ENCODE peak calls at places on chromosomes 5 and 9, in four cellular contexts. M is tibial nerve, S is AG04450, L is Caco-2. V is an unnamed sample.
A peak's percentile ranks its signal among the peaks of the same experiment; 100 is the strongest.

GRCh38 chr5:150774145-150774544 is 4.4 kb upstream of the SMIM3 start:
- DNase-seq in S (no peak), M (no peak), L (no peak), V (no peak)

GRCh38 chr5:111697215-111697614 is 59.8 kb downstream of the NREP start:
- DNase-seq in L (no peak), M (no peak), S (no peak), V (no peak)

GRCh38 chr9:75552941-75553340 is 337.5 kb upstream of the PCSK5 start:
- DNase-seq in M (no peak), S (no peak), L (no peak), V (no peak)

GRCh38 chr9:70043689-70044449 is at the start of gene MAMDC2:
- DNase-seq in S (no peak), L (no peak), M (peak; percentile 51), V (no peak)

GRCh38 chr5:160233215-160233614 is 3.9 kb downstream of the FABP6 start:
- DNase-seq in L (no peak), M (no peak), S (no peak), V (no peak)

GRCh38 chr5:103744159-103744558 is 181.6 kb upstream of the NUDT12 start:
- DNase-seq in S (peak; percentile 2), M (no peak), L (no peak), V (no peak)

GRCh38 chr5:124519396-124519795 is 227.0 kb downstream of the ZNF608 start:
- DNase-seq in L (no peak), M (no peak), S (peak; percentile 51), V (no peak)

GRCh38 chr9:97600531-97601227 is 32.5 kb downstream of the TSTD2 start:
- DNase-seq in S (no peak), L (no peak), M (no peak), V (no peak)

GRCh38 chr5:43051668-43052067 is 11.5 kb upstream of the ANXA2R start:
- DNase-seq in L (no peak), S (no peak), M (no peak), V (no peak)

GRCh38 chr5:172064766-172065165 is 58.3 kb upstream of the FBXW11 start:
- DNase-seq in L (no peak), M (no peak), S (no peak), V (no peak)

GRCh38 chr9:36986548-36987408 is 47.3 kb downstream of the PAX5 start:
- DNase-seq in S (no peak), M (no peak), L (no peak), V (no peak)

GRCh38 chr9:134405527-134405926 is 79.3 kb downstream of the RXRA start:
- DNase-seq in S (no peak), L (no peak), M (no peak), V (no peak)

GRCh38 chr5:172800088-172800551 is 29.1 kb upstream of the DUSP1 start:
- DNase-seq in M (peak; percentile 38), S (peak; percentile 88), L (no peak), V (no peak)

GRCh38 chr9:12817702-12818101 is 42.9 kb downstream of the LURAP1L start:
- DNase-seq in S (no peak), M (peak; percentile 12), L (no peak), V (peak; percentile 76)

GRCh38 chr5:56327810-56328209 is 94.7 kb upstream of the ANKRD55 start:
- DNase-seq in M (no peak), S (no peak), L (no peak), V (no peak)

GRCh38 chr9:3455088-3455487 is 70.7 kb downstream of the RFX3 start:
- DNase-seq in M (no peak), S (no peak), L (no peak), V (no peak)

GRCh38 chr5:84696651-84697050 is 312.0 kb upstream of the EDIL3 start:
- DNase-seq in S (peak; percentile 0), L (no peak), M (no peak), V (no peak)

GRCh38 chr9:21872696-21873095 is 70.3 kb downstream of the MTAP start:
- DNase-seq in L (no peak), M (no peak), S (no peak), V (no peak)

GRCh38 chr9:124004608-124005007 is 7.0 kb upstream of the LHX2 start:
- DNase-seq in M (no peak), S (no peak), L (no peak), V (no peak)

GRCh38 chr5:127988149-127988755 is 95.3 kb upstream of the SLC12A2 start:
- DNase-seq in M (no peak), L (no peak), S (peak; percentile 87), V (peak; percentile 10)

GRCh38 chr9:107439991-107440456 is 49.5 kb downstream of the KLF4 start:
- DNase-seq in S (no peak), L (peak; percentile 53), M (no peak), V (no peak)

GRCh38 chr5:91028518-91028956 is 354.6 kb downstream of the ARRDC3 start:
- DNase-seq in M (no peak), L (peak; percentile 32), S (no peak), V (peak; percentile 73)

GRCh38 chr5:78509145-78509865 is 139.3 kb downstream of the LHFPL2 start:
- DNase-seq in L (no peak), S (no peak), M (no peak), V (no peak)

GRCh38 chr5:53160895-53161294 is 51.3 kb upstream of the MOCS2 start:
- DNase-seq in L (no peak), M (no peak), S (no peak), V (no peak)

GRCh38 chr5:68068204-68068603 is 147.4 kb upstream of the PIK3R1 start:
- DNase-seq in L (no peak), S (no peak), M (no peak), V (no peak)

GRCh38 chr5:172725785-172726184 is 45.2 kb downstream of the DUSP1 start:
- DNase-seq in L (no peak), M (no peak), S (no peak), V (no peak)

GRCh38 chr9:13524245-13524644 is 244.8 kb upstream of the MPDZ start:
- DNase-seq in L (no peak), M (no peak), S (no peak), V (no peak)

GRCh38 chr5:150549735-150550134 is 41.8 kb downstream of the NDST1 start:
- DNase-seq in M (no peak), L (no peak), S (no peak), V (no peak)

GRCh38 chr9:98347642-98348041 is 92.2 kb upstream of the TBC1D2 start:
- DNase-seq in S (no peak), L (no peak), M (no peak), V (no peak)

GRCh38 chr5:149519624-149520023 is 31.6 kb downstream of the CSNK1A1 start:
- DNase-seq in M (no peak), S (no peak), L (no peak), V (no peak)

GRCh38 chr5:180171568-180172094 is 37.4 kb downstream of the RASGEF1C start:
- DNase-seq in M (no peak), L (no peak), S (no peak), V (no peak)

GRCh38 chr5:79753087-79753486 is 63.5 kb downstream of the CMYA5 start:
- DNase-seq in L (no peak), S (no peak), M (no peak), V (no peak)

GRCh38 chr9:123070210-123070609 is 36.7 kb downstream of the GPR21 start:
- DNase-seq in S (no peak), M (no peak), L (no peak), V (no peak)

GRCh38 chr9:20513126-20513913 is 109.0 kb downstream of the MLLT3 start:
- DNase-seq in M (no peak), L (no peak), S (no peak), V (no peak)

DNA sequence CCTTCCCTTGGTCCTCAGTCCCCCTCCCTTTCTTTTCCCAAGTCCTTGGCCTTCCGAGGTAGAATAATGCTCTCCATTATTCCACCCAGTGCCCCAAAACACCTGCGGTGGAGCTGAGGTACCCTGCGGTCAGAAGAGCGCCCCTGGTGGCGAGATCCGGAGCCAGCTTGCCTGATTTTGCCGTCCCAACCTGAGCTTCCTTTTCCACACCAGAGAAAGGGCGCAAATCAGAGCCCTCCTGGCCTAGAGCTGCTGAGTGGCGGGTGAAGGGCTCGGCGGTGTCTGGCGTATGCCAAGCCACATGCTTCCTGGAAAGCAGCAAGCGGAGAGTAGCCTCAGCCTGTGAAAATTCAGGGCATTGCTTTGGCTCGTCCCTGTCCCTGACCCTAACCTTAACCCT is 21.1 kb upstream of the CARTPT start:
- DNase-seq in S (no peak), M (no peak), L (no peak), V (peak; percentile 7)
- TF ChIP-seq CTCF in S (peak; percentile 45), M (no peak), L (peak; percentile 42), V (peak; percentile 61)

GRCh38 chr5:139272471-139273321 is 20.8 kb upstream of the MATR3 start:
- DNase-seq in S (no peak), M (no peak), L (no peak), V (peak; percentile 73)

GRCh38 chr5:139271201-139272027 is 22.1 kb upstream of the MATR3 start:
- DNase-seq in L (no peak), M (no peak), S (peak; percentile 82), V (peak; percentile 74)

GRCh38 chr5:139273322-139273571 is 20.3 kb upstream of the MATR3 start:
- DNase-seq in S (no peak), M (no peak), L (no peak), V (peak; percentile 51)

GRCh38 chr5:139275536-139276297 is 17.8 kb upstream of the MATR3 start:
- DNase-seq in S (no peak), M (no peak), L (no peak), V (peak; percentile 30)

DNA sequence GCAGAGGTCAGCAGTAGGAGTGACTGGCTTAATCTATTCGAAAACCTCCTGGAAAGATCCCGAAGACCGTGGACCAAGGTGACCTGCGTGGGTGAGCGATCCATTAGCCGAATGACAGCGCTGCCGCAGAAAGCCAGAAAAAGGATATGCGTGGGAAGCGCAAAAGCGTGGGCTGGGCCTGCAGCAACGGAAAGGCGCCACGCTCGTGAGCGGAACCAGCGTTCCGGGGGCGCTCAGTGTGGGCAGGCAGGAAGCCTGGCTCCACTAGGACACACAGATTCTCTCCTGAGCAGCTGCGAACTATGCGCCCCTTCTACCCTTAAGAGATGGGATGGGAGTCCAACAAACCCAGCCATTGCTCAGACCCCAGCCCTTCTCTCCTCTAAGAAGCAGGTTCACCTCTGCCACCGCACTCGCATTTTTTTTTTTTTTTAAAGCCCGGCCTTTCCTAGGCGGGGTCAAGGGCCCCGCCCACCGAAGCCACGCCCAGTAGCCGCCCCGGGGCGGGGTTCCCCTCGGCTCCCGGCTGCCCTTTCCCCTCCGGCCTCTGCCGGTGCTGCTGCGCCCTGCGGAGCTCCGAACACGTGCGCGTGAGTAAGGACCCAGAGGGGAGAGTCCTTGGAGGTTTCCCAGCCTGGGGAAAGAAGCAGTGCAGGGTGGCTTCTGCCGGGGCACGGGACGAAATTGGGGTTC is 19.8 kb upstream of the MATR3 start:
- DNase-seq in M (peak; percentile 61), S (peak; percentile 55), L (peak; percentile 96), V (peak; percentile 82)
- TF ChIP-seq CTCF in M (peak; percentile 9), S (no peak), L (no peak), V (no peak)

GRCh38 chr9:127177682-127178265 is 55.3 kb upstream of the ANGPTL2 start:
- DNase-seq in M (no peak), S (no peak), L (no peak), V (no peak)
- TF ChIP-seq CTCF in M (no peak), S (no peak), L (no peak), V (no peak)

DNA sequence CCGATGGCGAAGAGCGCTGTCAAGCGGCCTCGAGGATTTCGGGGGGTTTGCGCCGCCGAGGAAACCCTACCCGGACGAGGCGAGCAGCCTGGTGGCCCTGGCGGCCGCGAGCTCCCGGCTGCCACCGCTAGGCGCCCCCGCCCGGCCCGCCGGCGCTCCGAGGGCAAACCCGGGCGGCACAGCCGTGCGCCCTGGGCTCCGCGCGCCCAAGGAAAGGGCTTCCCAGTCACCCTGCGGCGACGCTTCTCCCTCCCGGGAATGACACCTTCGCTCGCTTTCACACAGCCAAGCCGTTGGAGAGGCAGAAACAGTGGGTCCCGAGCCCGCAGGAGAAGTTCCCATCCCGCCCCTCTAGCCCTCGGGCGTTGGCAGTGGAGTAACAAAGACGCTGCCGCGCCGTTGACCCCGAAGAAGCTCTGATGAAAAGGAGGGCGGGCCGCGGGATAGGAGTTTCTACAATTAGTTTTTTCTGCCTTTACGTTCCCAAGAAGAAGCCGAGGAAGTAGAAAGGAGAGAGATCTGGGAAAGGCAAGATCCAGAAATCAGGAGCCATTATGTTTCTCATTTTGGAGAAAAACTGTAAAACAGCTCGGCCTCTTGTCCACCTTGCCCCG is 126.1 kb downstream of the TMEM174 start:
- DNase-seq in S (no peak), L (peak; percentile 23), M (no peak), V (no peak)
- TF ChIP-seq CTCF in S (no peak), L (no peak), M (peak; percentile 37), V (no peak)